ENCODE peak calls at places on chromosomes 2 and 18, in five cellular contexts. F is OCI-LY7, K is left ventricle myocardium inferior, P is hepatocyte, T is mucosa of descending colon. G is an unnamed sample.

GRCh38 chr2:119517433-119517832 is 6.8 kb downstream of the SCTR start:
- DNase-seq in K (peak; percentile 44), F (peak; percentile 47), T (peak; percentile 83), P (peak; percentile 75), G (peak; percentile 79)

GRCh38 chr2:120879401-120880295 is 144.0 kb downstream of the GLI2 start:
- DNase-seq in F (no peak), K (no peak), T (no peak), P (no peak), G (peak; percentile 54)

GRCh38 chr2:220015576-220015975 is 388.1 kb downstream of the SLC4A3 start:
- DNase-seq in K (no peak), P (no peak), T (no peak), F (no peak), G (no peak)

GRCh38 chr2:171550613-171551012 is 28.3 kb downstream of the CYBRD1 start:
- DNase-seq in T (no peak), P (no peak), F (no peak), K (no peak), G (no peak)

GRCh38 chr2:56587456-56587855 is 403.7 kb downstream of the CCDC85A start:
- DNase-seq in F (no peak), K (no peak), P (no peak), T (no peak), G (no peak)

GRCh38 chr2:55225481-55226020 is 6.5 kb downstream of the CLHC1 start:
- DNase-seq in T (no peak), K (no peak), F (no peak), P (no peak), G (no peak)

GRCh38 chr2:172173307-172173706 is 70.6 kb upstream of the DLX2 start:
- DNase-seq in P (no peak), T (no peak), K (no peak), F (no peak), G (no peak)

GRCh38 chr2:205245652-205246051 is 436.6 kb upstream of the NRP2 start:
- DNase-seq in K (no peak), T (no peak), F (no peak), P (no peak), G (peak; percentile 7)

GRCh38 chr2:109209412-109209811 is 80.4 kb downstream of the SH3RF3 start:
- DNase-seq in T (no peak), P (peak; percentile 32), K (no peak), F (no peak), G (no peak)

GRCh38 chr18:332007-332406 is 64.2 kb upstream of the THOC1 start:
- DNase-seq in T (peak; percentile 10), P (no peak), K (peak; percentile 20), F (no peak), G (no peak)

GRCh38 chr2:135742307-135742838 is 718 bp downstream of the UBXN4 start:
- DNase-seq in F (peak; percentile 66), K (peak; percentile 32), T (peak; percentile 53), P (peak; percentile 65), G (peak; percentile 59)

GRCh38 chr18:78624646-78625279 is 354.9 kb upstream of the SALL3 start:
- DNase-seq in F (no peak), P (no peak), T (no peak), K (no peak), G (no peak)

GRCh38 chr2:163755366-163755765 is 19.6 kb upstream of the FIGN start:
- DNase-seq in T (no peak), F (no peak), P (no peak), K (no peak), G (no peak)

GRCh38 chr2:108616731-108617161 is 82.5 kb downstream of the LIMS1 start:
- DNase-seq in P (no peak), F (no peak), K (no peak), T (no peak), G (peak; percentile 77)

GRCh38 chr2:214737188-214737587 is 72.3 kb downstream of the BARD1 start:
- DNase-seq in P (no peak), T (no peak), K (no peak), F (no peak), G (no peak)

GRCh38 chr2:18630101-18630500 is 40.7 kb upstream of the NT5C1B start:
- DNase-seq in K (no peak), F (no peak), P (no peak), T (no peak), G (no peak)

GRCh38 chr18:43559507-43559906 is 282.2 kb upstream of the SYT4 start:
- DNase-seq in T (no peak), P (no peak), F (no peak), K (no peak), G (no peak)

GRCh38 chr2:163471947-163472346 is 263.9 kb downstream of the FIGN start:
- DNase-seq in T (no peak), F (no peak), K (no peak), P (peak; percentile 12), G (peak; percentile 1)

GRCh38 chr18:44170208-44170880 is 510.3 kb upstream of the SETBP1 start:
- DNase-seq in P (no peak), T (no peak), K (no peak), F (no peak), G (no peak)

GRCh38 chr2:239156516-239157265 is 244.1 kb downstream of the HDAC4 start:
- DNase-seq in F (no peak), P (no peak), T (no peak), K (peak; percentile 7), G (no peak)

GRCh38 chr2:220434365-220434764 is 806.9 kb downstream of the SLC4A3 start:
- DNase-seq in F (no peak), P (no peak), T (no peak), K (no peak), G (no peak)

GRCh38 chr2:238100049-238100820 is at the start of gene ESPNL:
- DNase-seq in P (no peak), F (no peak), K (no peak), T (no peak), G (no peak)

GRCh38 chr2:4618141-4618540 is 914.8 kb downstream of the DCDC2C start:
- DNase-seq in K (no peak), P (no peak), F (no peak), T (no peak), G (no peak)

GRCh38 chr2:197324801-197325200 is 14.2 kb upstream of the ANKRD44 start:
- DNase-seq in T (no peak), P (no peak), K (no peak), F (no peak), G (no peak)

GRCh38 chr2:10864888-10865551 is 46.7 kb upstream of the KCNF1 start:
- DNase-seq in K (no peak), T (no peak), P (no peak), F (peak; percentile 22), G (no peak)

GRCh38 chr18:44779893-44780292 is 99.2 kb downstream of the SETBP1 start:
- DNase-seq in F (no peak), T (no peak), P (no peak), K (no peak), G (no peak)

GRCh38 chr2:29326926-29327325 is 211.7 kb downstream of the CLIP4 start:
- DNase-seq in F (no peak), P (no peak), K (no peak), T (no peak), G (no peak)

GRCh38 chr2:149004836-149005235 is 33.7 kb upstream of the LYPD6B start:
- DNase-seq in F (no peak), T (no peak), K (no peak), P (no peak), G (no peak)

GRCh38 chr2:133418671-133419070 is 149.6 kb downstream of the NCKAP5 start:
- DNase-seq in K (no peak), P (no peak), T (no peak), F (no peak), G (no peak)

GRCh38 chr2:237624565-237624964 is 2.8 kb upstream of the LRRFIP1 start:
- DNase-seq in T (no peak), F (peak; percentile 61), P (no peak), K (no peak), G (no peak)

GRCh38 chr2:129724021-129724757 is 255.3 kb upstream of the RAB6C start:
- DNase-seq in F (no peak), P (no peak), K (no peak), T (no peak), G (no peak)

GRCh38 chr18:28690836-28691835 is 514.2 kb upstream of the CDH2 start:
- DNase-seq in P (no peak), T (no peak), K (no peak), F (no peak), G (no peak)

GRCh38 chr2:152236191-152236925 is 60.8 kb upstream of the STAM2 start:
- DNase-seq in P (no peak), T (no peak), F (no peak), K (no peak), G (no peak)

GRCh38 chr2:64463784-64464183 is 9.8 kb downstream of the LGALSL start:
- DNase-seq in F (no peak), P (no peak), T (no peak), K (no peak), G (no peak)

GRCh38 chr2:106107509-106108131 is 86.5 kb downstream of the UXS1 start:
- DNase-seq in P (no peak), K (no peak), T (no peak), F (no peak), G (no peak)

GRCh38 chr2:43129254-43129653 is 97.2 kb downstream of the ZFP36L2 start:
- DNase-seq in T (no peak), P (no peak), K (no peak), F (no peak), G (no peak)

GRCh38 chr2:43129676-43130547 is 96.5 kb downstream of the ZFP36L2 start:
- DNase-seq in T (no peak), K (peak; percentile 60), P (no peak), F (no peak), G (no peak)

GRCh38 chr2:43131051-43131889 is 95.1 kb downstream of the ZFP36L2 start:
- DNase-seq in K (peak; percentile 63), P (peak; percentile 91), T (peak; percentile 91), F (peak; percentile 93), G (peak; percentile 46)

GRCh38 chr2:43131890-43132522 is 94.4 kb downstream of the ZFP36L2 start:
- DNase-seq in K (no peak), T (no peak), F (no peak), P (no peak), G (no peak)

GRCh38 chr2:43130548-43130875 is 95.9 kb downstream of the ZFP36L2 start:
- DNase-seq in K (no peak), P (no peak), F (no peak), T (no peak), G (no peak)
- H3K4me1 ChIP-seq in K (peaks cover 57% of the 10 kb centered on the region), P (peaks cover 27% of the 10 kb centered on the region), F (peaks cover 97% of the 10 kb centered on the region), T (peaks cover 51% of the 10 kb centered on the region), G (no peaks in the 10 kb centered on the region)

DNA sequence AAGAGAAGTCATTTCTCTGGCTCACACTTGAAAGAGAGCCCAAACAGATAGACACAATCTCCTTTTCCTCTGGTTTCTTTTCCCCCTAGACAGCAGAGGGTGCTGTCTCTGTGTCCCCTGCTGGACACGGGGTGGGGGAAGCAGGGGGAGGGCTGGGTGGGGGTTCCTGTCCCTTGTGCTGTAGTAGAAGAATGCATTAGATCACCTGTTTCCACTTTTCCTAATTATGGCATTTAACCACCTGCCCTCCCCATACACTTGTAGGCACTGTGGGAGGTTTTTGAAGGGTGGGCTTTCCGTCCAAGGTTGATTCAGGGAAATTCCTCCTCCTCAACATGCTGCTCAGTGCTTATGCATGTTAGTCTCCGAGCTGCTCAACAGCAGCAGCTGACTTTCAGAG is 206.2 kb upstream of the EPAS1 start:
- DNase-seq in P (no peak), T (no peak), F (no peak), K (no peak), G (no peak)
- TF ChIP-seq CTCF in P (peak; percentile 25), T (no peak), F (no peak), K (peak; percentile 59), G (no peak)

GRCh38 chr2:218889937-218890336 is 9.3 kb downstream of the WNT10A start:
- DNase-seq in F (no peak), K (no peak), P (no peak), T (no peak), G (no peak)
- H3K4me3 ChIP-seq in F (no peak overlapping the region), K (no peak overlapping the region), P (no peak overlapping the region), T (no peak overlapping the region), G (no peak overlapping the region)

GRCh38 chr18:36633961-36634412 is 194.8 kb downstream of the TPGS2 start:
- DNase-seq in F (no peak), K (no peak), P (no peak), T (no peak), G (peak; percentile 13)
- H3K4me1 ChIP-seq in F (no peaks in the 10 kb centered on the region), K (peaks cover 71% of the 10 kb centered on the region), P (peaks cover 3% of the 10 kb centered on the region), T (no peaks in the 10 kb centered on the region), G (no peaks in the 10 kb centered on the region)